ENCODE peak calls at places on chromosomes 3 and 15, in four cellular contexts. B, E, J and W are unnamed samples.

GRCh38 chr3:190320594-190321362 is 1.5 kb downstream of the CLDN1 start:
- DNase-seq in B (no peak), E (no peak), J (no peak), W (no peak)

GRCh38 chr3:187186801-187187421 is 10.4 kb upstream of the RTP1 start:
- DNase-seq in B (no peak), E (peak), J (peak), W (peak)

GRCh38 chr3:122343654-122344053 is 18.6 kb downstream of the CSTA start:
- DNase-seq in B (no peak), E (no peak), J (peak), W (peak)

GRCh38 chr3:20569310-20569709 is 383.3 kb upstream of the SGO1 start:
- DNase-seq in B (no peak), E (no peak), J (peak), W (no peak)

GRCh38 chr15:60118146-60118545 is 114.0 kb downstream of the FOXB1 start:
- DNase-seq in B (no peak), E (no peak), J (no peak), W (no peak)

GRCh38 chr15:73344051-73344450 is 24.7 kb downstream of the HCN4 start:
- DNase-seq in B (no peak), E (no peak), J (peak), W (no peak)

GRCh38 chr3:169278092-169278491 is 385.4 kb downstream of the MECOM start:
- DNase-seq in B (no peak), E (no peak), J (peak), W (no peak)

GRCh38 chr3:175818811-175819464 is 959.8 kb downstream of the NAALADL2 start:
- DNase-seq in B (no peak), E (no peak), J (peak), W (no peak)

GRCh38 chr3:87987952-87988351 is 70.9 kb downstream of the CGGBP1 start:
- DNase-seq in B (no peak), E (no peak), J (no peak), W (no peak)

GRCh38 chr3:172315401-172316091 is 132.7 kb downstream of the GHSR start:
- DNase-seq in B (no peak), E (peak), J (peak), W (peak)

GRCh38 chr3:156576887-156577427 is 22.0 kb upstream of the SSR3 start:
- DNase-seq in B (no peak), E (no peak), J (no peak), W (no peak)

GRCh38 chr3:143763568-143764162 is 84.6 kb downstream of the SLC9A9 start:
- DNase-seq in B (no peak), E (no peak), J (no peak), W (no peak)

GRCh38 chr15:68311859-68312557 is 34.5 kb downstream of the FEM1B start:
- DNase-seq in B (no peak), E (no peak), J (no peak), W (no peak)

GRCh38 chr15:20348900-20349773 is 192.5 kb downstream of the GOLGA6L6 start:
- DNase-seq in B (peak), E (no peak), J (no peak), W (no peak)

GRCh38 chr15:100668321-100668690 is 65.9 kb downstream of the ASB7 start:
- DNase-seq in B (no peak), E (no peak), J (no peak), W (no peak)

DNA sequence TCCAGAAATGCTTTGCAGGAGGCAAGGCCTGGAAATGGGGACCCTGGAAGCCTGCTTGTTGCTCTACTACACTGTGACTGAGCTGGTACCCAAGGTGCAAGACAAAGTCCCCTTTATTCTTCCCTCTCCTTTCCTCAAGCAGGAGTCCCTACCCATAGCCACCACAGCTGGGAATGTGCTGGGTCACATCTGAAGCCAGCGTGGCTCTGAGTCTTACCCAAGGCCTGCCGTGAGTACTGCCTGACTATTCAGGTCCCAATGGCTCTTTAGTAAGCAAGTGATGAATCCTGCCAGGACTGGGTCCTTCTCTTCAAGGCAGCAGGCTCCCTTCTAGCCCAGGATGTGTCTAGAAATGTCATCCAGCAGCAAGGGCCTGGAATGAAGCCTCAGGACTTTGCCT is 9.6 kb upstream of the RAD51 start:
- DNase-seq in B (no peak), E (no peak), J (no peak), W (no peak)
- H3K4me3 ChIP-seq in B (no peak), E (no peak), J (no peak), W (no peak)

DNA sequence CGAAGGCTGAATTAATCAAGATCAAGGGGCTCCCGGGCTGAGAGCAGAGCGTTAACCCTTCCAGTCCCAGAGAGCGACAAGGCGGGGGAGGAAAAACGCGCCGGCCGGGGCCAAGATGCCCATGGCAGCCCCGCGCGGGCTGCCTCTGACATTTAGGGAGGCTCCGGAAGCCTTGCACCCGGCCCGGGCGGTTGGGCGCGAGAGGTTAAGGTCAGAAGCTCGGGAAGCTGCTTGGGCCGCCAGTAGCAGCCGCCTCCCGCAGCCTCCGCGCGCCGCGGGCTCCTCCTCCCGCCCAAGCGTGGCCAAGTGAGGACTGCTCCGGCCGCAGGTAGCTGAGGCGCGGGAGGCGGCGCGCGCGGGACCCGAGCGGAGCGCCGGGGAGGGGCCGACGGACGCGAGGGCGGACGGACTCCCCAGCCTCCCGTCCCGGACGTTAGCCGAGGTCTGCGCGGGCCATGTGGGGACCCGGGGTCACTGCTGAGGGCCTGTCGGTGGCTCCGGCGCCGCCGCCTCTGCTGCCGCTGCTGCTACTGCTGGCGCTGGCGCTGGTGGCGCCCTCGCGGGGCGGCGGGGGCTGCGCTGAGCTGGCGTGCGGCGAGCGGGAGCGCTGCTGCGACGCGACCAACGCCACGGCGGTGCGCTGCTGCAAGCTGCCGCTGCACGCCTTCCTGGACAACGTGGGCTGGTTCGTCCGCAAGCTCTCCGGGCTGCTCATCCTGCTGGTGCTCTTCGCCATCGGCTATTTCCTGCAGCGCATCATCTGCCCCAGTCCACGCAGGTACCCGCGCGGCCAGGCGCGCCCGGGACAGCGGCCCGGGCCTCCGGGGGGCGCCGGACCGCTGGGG is at the start of gene C3orf80:
- DNase-seq in B (peak), E (no peak), J (peak), W (peak)
- TF ChIP-seq CTCF in B (no peak), E (no peak), J (no peak), W (no peak)

DNA sequence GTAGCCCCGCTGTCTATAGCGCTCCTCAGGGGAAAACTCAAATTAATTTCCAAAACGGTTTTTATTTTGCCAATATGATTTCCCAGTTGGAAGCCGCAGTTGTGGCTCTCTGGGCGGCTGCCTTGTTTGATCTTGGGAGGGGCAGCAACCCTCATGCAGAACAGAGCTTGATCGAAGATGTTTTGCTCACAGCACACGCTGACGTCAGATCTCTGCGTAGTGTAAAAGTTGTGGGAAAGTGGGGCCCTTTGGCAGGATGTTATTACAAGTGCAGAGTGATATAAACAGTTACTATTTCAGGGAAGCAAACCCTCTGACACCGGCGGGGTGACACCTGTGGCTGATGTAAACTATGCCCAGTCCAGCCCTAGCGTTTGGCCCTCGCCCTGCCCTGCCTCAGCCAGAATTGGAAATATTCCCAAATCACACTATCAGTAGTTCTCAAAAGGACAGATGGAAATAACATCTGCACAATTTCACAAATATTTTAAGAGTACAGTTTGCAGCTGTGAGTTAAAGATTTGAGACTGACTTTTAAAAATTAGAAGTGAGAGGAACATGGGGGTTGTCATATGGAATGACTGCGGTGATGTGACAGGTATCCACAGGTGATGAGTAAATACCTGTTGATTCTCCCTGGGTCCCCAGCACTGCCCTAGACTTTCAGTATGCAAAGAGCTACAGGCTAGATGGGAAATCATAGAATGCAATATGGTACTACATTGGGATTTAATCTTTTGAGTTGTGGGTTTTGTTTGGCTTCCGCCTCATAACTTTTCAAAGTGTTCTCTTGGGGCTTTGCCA is 1.7 kb downstream of the SYNM start:
- DNase-seq in B (peak), E (no peak), J (no peak), W (no peak)
- H3K4me3 ChIP-seq in B (no peak), E (no peak), J (peak), W (peak)

DNA sequence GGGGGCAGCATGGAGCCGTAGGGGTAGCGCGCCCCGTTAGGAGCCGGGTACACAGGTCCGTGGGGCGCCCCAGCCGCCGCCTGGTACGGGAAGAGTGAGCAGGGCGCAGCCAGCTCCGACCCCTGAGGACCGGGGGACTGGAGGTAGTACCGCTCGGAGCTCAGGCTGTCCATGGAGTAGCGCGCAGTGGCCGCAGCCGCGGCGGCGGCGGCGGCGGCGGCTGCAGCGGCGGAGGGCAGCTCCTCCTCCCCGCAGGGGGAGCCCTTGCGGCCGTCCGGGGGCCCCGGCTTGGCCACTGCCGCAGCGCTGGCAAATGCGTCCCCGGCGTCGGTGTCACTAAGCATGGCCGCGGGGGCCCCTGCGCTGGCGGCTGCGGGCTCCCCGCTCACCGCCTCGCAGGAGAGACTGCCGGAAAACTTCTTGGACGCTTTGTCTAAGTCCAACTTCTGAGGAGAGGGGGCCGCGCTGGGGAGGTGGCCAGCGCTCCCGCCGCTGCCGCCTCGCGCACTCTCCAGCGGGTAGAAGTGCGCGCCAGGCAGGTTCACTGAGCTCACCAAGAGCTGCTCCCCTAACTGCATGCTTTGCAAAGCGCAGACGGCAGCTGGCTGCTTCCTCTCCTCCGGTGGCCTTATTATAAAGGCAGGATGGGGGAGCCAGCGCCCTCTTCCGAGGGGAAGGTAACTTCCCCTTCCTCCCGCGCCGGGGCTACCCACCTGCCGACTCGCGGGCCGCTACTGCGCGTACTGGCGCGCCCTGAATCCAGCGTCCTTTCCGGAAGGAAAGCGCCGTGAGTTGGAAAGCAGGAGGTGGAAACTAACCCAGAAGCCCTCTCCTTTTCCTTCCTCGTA is at the start of gene EOMES:
- DNase-seq in B (peak), E (no peak), J (peak), W (peak)
- TF ChIP-seq CTCF in B (no peak), E (peak), J (no peak), W (peak)